ENCODE peak calls at places on chromosomes 13 and 19, in four cellular contexts. D, J, N and E are unnamed samples.

GRCh38 chr19:47631681-47632446 is 22.9 kb downstream of the BICRA start:
- DNase-seq in D (no peak), J (no peak), N (no peak), E (no peak)

GRCh38 chr13:85864963-85865530 is 65.8 kb upstream of the SLITRK6 start:
- DNase-seq in D (no peak), J (peak; percentile 30), N (no peak), E (peak; percentile 3)

GRCh38 chr19:29673451-29674371 is 8.4 kb downstream of the PLEKHF1 start:
- DNase-seq in D (no peak), J (no peak), N (no peak), E (no peak)

GRCh38 chr19:45713141-45713540 is 17.6 kb downstream of the FBXO46 start:
- DNase-seq in D (no peak), J (no peak), N (no peak), E (no peak)

GRCh38 chr19:39194832-39195542 is 1.8 kb upstream of the NCCRP1 start:
- DNase-seq in D (no peak), J (no peak), N (no peak), E (no peak)

GRCh38 chr13:102392810-102393209 is 9.0 kb downstream of the FGF14 start:
- DNase-seq in D (no peak), J (no peak), N (no peak), E (no peak)

GRCh38 chr13:89457977-89458376 is 1786.8 kb downstream of the SLITRK5 start:
- DNase-seq in D (no peak), J (peak; percentile 81), N (no peak), E (no peak)

GRCh38 chr19:43664008-43664407 is 6.0 kb downstream of the PLAUR start:
- DNase-seq in D (no peak), J (no peak), N (no peak), E (no peak)

GRCh38 chr13:34733720-34734119 is 208.3 kb upstream of the NBEA start:
- DNase-seq in D (no peak), J (peak; percentile 29), N (no peak), E (no peak)

GRCh38 chr19:29714371-29714952 is 599 bp downstream of the C19orf12 start:
- DNase-seq in D (no peak), J (no peak), N (no peak), E (peak; percentile 33)

GRCh38 chr13:39825886-39826285 is 170.4 kb downstream of the COG6 start:
- DNase-seq in D (no peak), J (no peak), N (no peak), E (no peak)

GRCh38 chr19:29372921-29373797 is 152.6 kb upstream of the VSTM2B start:
- DNase-seq in D (no peak), J (no peak), N (peak; percentile 14), E (no peak)

GRCh38 chr19:3849092-3849491 is 19.7 kb downstream of the ZFR2 start:
- DNase-seq in D (no peak), J (peak; percentile 28), N (no peak), E (no peak)

GRCh38 chr13:109344552-109345157 is 441.7 kb downstream of the IRS2 start:
- DNase-seq in D (no peak), J (peak; percentile 67), N (no peak), E (no peak)

GRCh38 chr13:18943721-18944391 is 237.8 kb downstream of the TUBA3C start:
- DNase-seq in D (no peak), J (no peak), N (no peak), E (no peak)

GRCh38 chr19:28905996-28906395 is 307.0 kb downstream of the UQCRFS1 start:
- DNase-seq in D (no peak), J (peak; percentile 2), N (no peak), E (no peak)

GRCh38 chr19:491146-491741 is 5.0 kb upstream of the MADCAM1 start:
- DNase-seq in D (peak; percentile 31), J (no peak), N (no peak), E (peak; percentile 70)